ENCODE peak calls at places on chromosomes 11 and 22, in four cellular contexts. One of them, this sample, is unnamed.

GRCh38 chr11:27427183-27427980 is 45.2 kb downstream of the LGR4 start:
- DNase-seq in HepG2: no peak
- DNase-seq in K562: no peak
- DNase-seq in GM12878: no peak
- DNase-seq in this sample: no peak

GRCh38 chr22:24107668-24108067 is 73.6 kb upstream of the SUSD2 start:
- DNase-seq in HepG2: no peak
- DNase-seq in K562: no peak
- DNase-seq in GM12878: no peak
- DNase-seq in this sample: no peak

GRCh38 chr11:116975661-116976060 is 122.6 kb downstream of the SIK3 start:
- DNase-seq in HepG2: no peak
- DNase-seq in K562: no peak
- DNase-seq in GM12878: no peak
- DNase-seq in this sample: no peak

GRCh38 chr11:92227954-92228935 is 3.6 kb downstream of the FAT3 start:
- DNase-seq in HepG2: no peak
- DNase-seq in GM12878: no peak
- DNase-seq in K562: no peak
- DNase-seq in this sample: no peak

GRCh38 chr11:107581147-107581546 is 9.8 kb upstream of the ELMOD1 start:
- DNase-seq in GM12878: no peak
- DNase-seq in HepG2: no peak
- DNase-seq in K562: no peak
- DNase-seq in this sample: no peak

GRCh38 chr11:107549253-107549953 is 16.1 kb downstream of the ALKBH8 start:
- DNase-seq in GM12878: no peak
- DNase-seq in HepG2: peak; percentile 29
- DNase-seq in K562: peak; percentile 60
- DNase-seq in this sample: peak; percentile 33

GRCh38 chr11:128598096-128598495 is 10.7 kb upstream of the ETS1 start:
- DNase-seq in HepG2: no peak
- DNase-seq in K562: no peak
- DNase-seq in GM12878: no peak
- DNase-seq in this sample: no peak

GRCh38 chr22:50606126-50606525 is 5.5 kb downstream of the MAPK8IP2 start:
- DNase-seq in HepG2: no peak
- DNase-seq in GM12878: no peak
- DNase-seq in K562: no peak
- DNase-seq in this sample: no peak

GRCh38 chr11:74942073-74942750 is 6.7 kb downstream of the XRRA1 start:
- DNase-seq in K562: no peak
- DNase-seq in HepG2: no peak
- DNase-seq in GM12878: no peak
- DNase-seq in this sample: no peak

GRCh38 chr22:23109079-23109347 is 32.8 kb downstream of the RSPH14 start:
- DNase-seq in HepG2: no peak
- DNase-seq in K562: no peak
- DNase-seq in GM12878: no peak
- DNase-seq in this sample: no peak

GRCh38 chr11:12868315-12869073 is 140.6 kb upstream of the RASSF10 start:
- DNase-seq in GM12878: no peak
- DNase-seq in K562: peak; percentile 25
- DNase-seq in HepG2: no peak
- DNase-seq in this sample: no peak

GRCh38 chr11:13169709-13170108 is 107.9 kb upstream of the BMAL1 start:
- DNase-seq in GM12878: no peak
- DNase-seq in HepG2: no peak
- DNase-seq in K562: peak; percentile 18
- DNase-seq in this sample: no peak

GRCh38 chr11:62132188-62132587 is 8.4 kb downstream of the INCENP start:
- DNase-seq in GM12878: no peak
- DNase-seq in HepG2: no peak
- DNase-seq in K562: no peak
- DNase-seq in this sample: no peak

GRCh38 chr11:88886796-88887195 is 179.0 kb downstream of the GRM5 start:
- DNase-seq in GM12878: peak; percentile 11
- DNase-seq in K562: peak; percentile 27
- DNase-seq in HepG2: peak; percentile 40
- DNase-seq in this sample: peak; percentile 48

GRCh38 chr22:46687045-46687444 is 51.0 kb downstream of the CERK start:
- DNase-seq in HepG2: no peak
- DNase-seq in K562: no peak
- DNase-seq in GM12878: no peak
- DNase-seq in this sample: no peak

GRCh38 chr11:42890773-42891172 is 421.0 kb upstream of the API5 start:
- DNase-seq in GM12878: no peak
- DNase-seq in HepG2: no peak
- DNase-seq in K562: no peak
- DNase-seq in this sample: no peak

GRCh38 chr22:41517172-41518047 is 26.9 kb downstream of the POLR3H start:
- DNase-seq in GM12878: no peak
- DNase-seq in HepG2: peak; percentile 27
- DNase-seq in K562: peak; percentile 46
- DNase-seq in this sample: peak; percentile 81

GRCh38 chr11:43868852-43869567 is 11.6 kb upstream of the ALKBH3 start:
- DNase-seq in GM12878: peak; percentile 84
- DNase-seq in K562: peak; percentile 81
- DNase-seq in HepG2: peak; percentile 41
- DNase-seq in this sample: no peak

GRCh38 chr22:38069372-38070249 is 12.4 kb downstream of the PICK1 start:
- DNase-seq in HepG2: no peak
- DNase-seq in K562: peak; percentile 62
- DNase-seq in GM12878: no peak
- DNase-seq in this sample: no peak

GRCh38 chr11:121429556-121429955 is 22.6 kb upstream of the SORL1 start:
- DNase-seq in GM12878: no peak
- DNase-seq in K562: no peak
- DNase-seq in HepG2: no peak
- DNase-seq in this sample: no peak

GRCh38 chr22:40088818-40089217 is 88.9 kb upstream of the TNRC6B start:
- DNase-seq in HepG2: no peak
- DNase-seq in K562: no peak
- DNase-seq in GM12878: no peak
- DNase-seq in this sample: no peak

GRCh38 chr11:47607380-47607779 is 13.2 kb upstream of the C1QTNF4 start:
- DNase-seq in K562: peak; percentile 37
- DNase-seq in GM12878: no peak
- DNase-seq in HepG2: no peak
- DNase-seq in this sample: no peak
- TF ChIP-seq TARDBP in K562: no peak
- TF ChIP-seq TARDBP in GM12878: no peak
- TF ChIP-seq TARDBP in HepG2: no peak
- TF ChIP-seq TARDBP in this sample: no peak

GRCh38 chr11:702731-703461 is 3.1 kb upstream of the EPS8L2 start:
- DNase-seq in K562: no peak
- DNase-seq in HepG2: no peak
- DNase-seq in GM12878: no peak
- DNase-seq in this sample: no peak
- TF ChIP-seq SP1 in K562: no peak
- TF ChIP-seq SP1 in HepG2: no peak
- TF ChIP-seq SP1 in GM12878: no peak
- TF ChIP-seq SP1 in this sample: no peak

GRCh38 chr11:65210748-65211147 is 29.0 kb downstream of the CAPN1 start:
- DNase-seq in GM12878: no peak
- DNase-seq in K562: no peak
- DNase-seq in HepG2: no peak
- DNase-seq in this sample: no peak
- TF ChIP-seq TARDBP in GM12878: no peak
- TF ChIP-seq TARDBP in K562: no peak
- TF ChIP-seq TARDBP in HepG2: no peak
- TF ChIP-seq TARDBP in this sample: no peak

DNA sequence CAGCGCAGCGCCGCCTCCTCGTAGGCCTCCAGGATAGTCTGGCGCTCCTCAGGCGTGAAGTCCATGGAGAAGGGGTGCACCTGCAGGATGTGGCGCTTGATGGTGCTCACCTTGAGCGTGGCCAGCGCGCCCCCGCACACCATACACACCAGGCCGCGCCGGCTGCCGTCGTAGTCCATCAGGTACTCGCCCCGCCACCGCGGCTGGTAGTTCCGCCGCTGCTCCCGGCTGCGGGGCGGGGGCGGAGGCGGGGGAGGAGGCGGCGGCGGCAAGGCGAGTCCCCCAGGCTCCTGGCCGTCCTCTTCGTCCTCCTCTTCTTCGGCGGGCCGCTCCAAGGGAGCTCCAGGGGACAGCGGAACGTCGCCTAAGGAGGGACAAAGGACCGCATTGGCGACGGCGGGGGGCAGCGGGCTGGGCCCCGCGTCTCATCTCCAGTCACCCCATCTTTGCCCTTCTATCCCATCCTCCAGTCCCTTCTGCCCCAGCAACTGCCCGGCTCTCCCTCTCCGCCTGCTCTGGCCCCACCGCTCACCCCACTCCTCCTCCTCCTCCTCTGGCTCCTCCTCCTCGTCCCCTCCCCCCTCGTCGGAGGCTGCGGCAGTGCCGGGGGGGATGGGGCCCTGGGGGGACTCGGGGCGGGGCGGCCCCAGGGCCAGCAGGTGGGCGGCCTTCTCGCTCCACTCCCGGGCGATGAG is 4.9 kb downstream of the ZFTA start:
- DNase-seq in K562: no peak
- DNase-seq in GM12878: no peak
- DNase-seq in HepG2: no peak
- DNase-seq in this sample: no peak
- TF ChIP-seq SP1 in K562: no peak
- TF ChIP-seq SP1 in GM12878: no peak
- TF ChIP-seq SP1 in HepG2: no peak
- TF ChIP-seq SP1 in this sample: no peak